ENCODE peak calls at places on chromosomes 6 and 20, in five cellular contexts. R is psoas muscle, I is mammary epithelial cell, F is brain microvascular endothelial cell, V is neural progenitor cell. U is an unnamed sample.

GRCh38 chr20:61399433-61399832 is 147.4 kb downstream of the CDH4 start:
- DNase-seq in F (no peak), V (no peak), R (no peak), I (no peak), U (no peak)

GRCh38 chr20:58494923-58495622 is 20.1 kb downstream of the APCDD1L start:
- DNase-seq in V (no peak), F (no peak), I (no peak), R (no peak), U (peak; percentile 44)

GRCh38 chr6:156948807-156949206 is 171.6 kb downstream of the ARID1B start:
- DNase-seq in V (no peak), I (peak; percentile 91), F (peak; percentile 82), R (no peak), U (no peak)

GRCh38 chr6:110812719-110813118 is 2.5 kb downstream of the CDK19 start:
- DNase-seq in R (no peak), V (no peak), F (no peak), I (no peak), U (no peak)

GRCh38 chr6:1641391-1641790 is 31.7 kb downstream of the FOXC1 start:
- DNase-seq in R (no peak), V (no peak), I (peak; percentile 81), F (no peak), U (no peak)

GRCh38 chr20:17525132-17525531 is 6.0 kb downstream of the BFSP1 start:
- DNase-seq in R (no peak), F (no peak), V (no peak), I (no peak), U (no peak)

GRCh38 chr6:47733879-47734558 is 35.6 kb downstream of the ADGRF4 start:
- DNase-seq in V (peak; percentile 28), I (peak; percentile 47), F (no peak), R (no peak), U (no peak)

GRCh38 chr6:166494757-166495486 is 91.6 kb downstream of the RAMACL start:
- DNase-seq in R (no peak), I (no peak), V (no peak), F (no peak), U (no peak)

GRCh38 chr6:36599791-36600209 is 5.6 kb downstream of the SRSF3 start:
- DNase-seq in F (peak; percentile 46), V (peak; percentile 56), I (peak; percentile 51), R (peak; percentile 69), U (peak; percentile 62)

GRCh38 chr6:122845916-122846632 is 57.0 kb downstream of the SMPDL3A start:
- DNase-seq in F (peak; percentile 5), V (no peak), I (no peak), R (no peak), U (no peak)

GRCh38 chr6:84037425-84038089 is 4.0 kb downstream of the MRAP2 start:
- DNase-seq in V (no peak), I (no peak), F (no peak), R (no peak), U (no peak)

GRCh38 chr20:44532248-44532980 is 10.5 kb upstream of the SERINC3 start:
- DNase-seq in F (no peak), V (peak; percentile 18), R (no peak), I (no peak), U (no peak)

GRCh38 chr6:6890400-6890858 is 217.3 kb upstream of the RREB1 start:
- DNase-seq in V (peak; percentile 57), I (no peak), F (peak; percentile 8), R (peak; percentile 76), U (peak; percentile 66)

GRCh38 chr6:63446405-63446804 is 125.9 kb upstream of the LOC128125822 start:
- DNase-seq in R (no peak), F (no peak), I (no peak), V (no peak), U (no peak)

GRCh38 chr6:22658934-22659333 is 89.6 kb downstream of the HDGFL1 start:
- DNase-seq in I (no peak), R (no peak), V (no peak), F (no peak), U (no peak)

GRCh38 chr6:132304891-132305305 is 96.4 kb downstream of the MOXD1 start:
- DNase-seq in R (no peak), I (no peak), F (no peak), V (no peak), U (no peak)

GRCh38 chr6:105137388-105137787 is 42.4 kb downstream of the POPDC3 start:
- DNase-seq in F (no peak), R (peak; percentile 58), V (peak; percentile 33), I (peak; percentile 9), U (no peak)

GRCh38 chr6:27873101-27874030 is 38.8 kb downstream of the OR2B2 start:
- DNase-seq in I (peak; percentile 78), F (no peak), R (peak; percentile 65), V (peak; percentile 68), U (no peak)

GRCh38 chr6:161369339-161369738 is 95.5 kb upstream of the AGPAT4 start:
- DNase-seq in V (no peak), F (peak; percentile 93), R (no peak), I (peak; percentile 95), U (peak; percentile 73)

GRCh38 chr6:73481969-73482368 is 20.4 kb downstream of the MTO1 start:
- DNase-seq in F (no peak), I (no peak), V (no peak), R (no peak), U (no peak)
- H3K27ac ChIP-seq in F (no peak overlapping the region), I (no peak overlapping the region), V (no peak overlapping the region), R (no peak overlapping the region), U (no peak overlapping the region)

GRCh38 chr6:15380354-15380753 is 134.5 kb downstream of the JARID2 start:
- DNase-seq in I (no peak), R (no peak), F (no peak), V (no peak), U (no peak)

GRCh38 chr6:15384901-15385300 is 139.0 kb downstream of the JARID2 start:
- DNase-seq in R (no peak), F (no peak), V (no peak), I (no peak), U (no peak)

GRCh38 chr6:15382712-15383111 is 136.8 kb downstream of the JARID2 start:
- DNase-seq in V (no peak), R (no peak), F (no peak), I (no peak), U (no peak)

GRCh38 chr6:15378864-15379263 is 133.0 kb downstream of the JARID2 start:
- DNase-seq in F (peak; percentile 56), R (no peak), V (no peak), I (no peak), U (no peak)

GRCh38 chr6:15382089-15382488 is 136.2 kb downstream of the JARID2 start:
- DNase-seq in V (no peak), R (no peak), F (no peak), I (no peak), U (no peak)
- H3K27ac ChIP-seq in V (no peak overlapping the region), R (no peak overlapping the region), F (no peak overlapping the region), I (no peak overlapping the region), U (no peak overlapping the region)

DNA sequence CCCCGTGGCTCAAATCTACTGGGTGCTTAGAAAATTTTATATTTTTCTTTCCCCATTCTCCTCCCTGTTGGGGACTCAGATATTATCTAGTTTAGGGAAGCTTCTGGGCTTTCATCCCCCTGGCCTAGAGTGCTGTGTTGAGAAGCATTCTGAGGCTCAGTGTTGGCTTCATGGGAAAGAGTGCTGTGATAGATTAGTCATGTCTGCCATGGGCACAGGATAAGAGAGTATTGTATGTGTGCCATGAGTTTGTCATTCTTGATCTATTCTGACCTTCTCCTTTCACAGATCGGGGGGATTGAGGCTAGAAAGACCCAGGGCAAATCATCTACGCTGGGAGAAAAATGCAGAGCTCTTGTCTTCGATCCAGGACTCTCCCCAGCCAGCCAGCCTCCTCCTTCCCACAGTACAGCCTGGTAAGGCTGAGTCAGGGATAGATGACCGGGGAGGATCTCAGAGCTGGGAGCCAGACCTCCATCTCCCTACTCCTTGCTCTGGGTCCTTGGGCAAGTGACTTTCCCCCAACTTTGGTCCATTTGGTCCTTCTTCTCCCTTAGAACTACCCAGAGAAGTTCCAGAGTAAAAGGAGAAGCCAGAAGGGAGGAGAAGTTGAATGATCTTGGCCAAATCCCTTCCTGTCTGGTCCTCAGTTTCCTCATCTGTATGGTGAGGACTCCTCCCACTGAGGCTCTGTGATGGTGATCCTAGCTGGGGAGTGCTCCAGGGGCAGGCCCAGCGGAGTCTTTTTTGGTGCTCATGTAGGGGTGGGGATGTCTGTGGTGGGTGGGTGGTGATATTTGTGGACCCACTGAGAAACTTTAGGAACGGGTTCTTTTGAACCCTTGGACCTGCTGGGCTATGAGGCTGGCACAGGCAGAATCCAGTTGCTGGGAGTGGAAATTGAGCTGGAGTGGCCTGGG is 5.0 kb downstream of the SRC start:
- DNase-seq in R (no peak), V (no peak), I (no peak), F (no peak), U (no peak)
- H3K27ac ChIP-seq in R (no peak overlapping the region), V (no peak overlapping the region), I (no peak overlapping the region), F (no peak overlapping the region), U (no peak overlapping the region)

GRCh38 chr6:90144928-90145520 is 151.6 kb downstream of the BACH2 start:
- DNase-seq in F (no peak), I (no peak), R (no peak), V (no peak), U (no peak)
- H3K27ac ChIP-seq in F (no peak overlapping the region), I (no peak overlapping the region), R (no peak overlapping the region), V (no peak overlapping the region), U (no peak overlapping the region)

GRCh38 chr6:109686566-109686965 is 4.4 kb downstream of the AK9 start:
- DNase-seq in F (no peak), V (no peak), R (no peak), I (no peak), U (no peak)
- H3K27ac ChIP-seq in F (peak overlapping the region; percentile 68), V (no peak overlapping the region), R (peak overlapping the region; percentile 33), I (peak overlapping the region; percentile 76), U (peak overlapping the region; percentile 22)

GRCh38 chr20:32569018-32569379 is 16.1 kb downstream of the NOL4L start:
- DNase-seq in R (no peak), V (no peak), F (no peak), I (no peak), U (no peak)
- H3K27ac ChIP-seq in R (no peak overlapping the region), V (no peak overlapping the region), F (no peak overlapping the region), I (no peak overlapping the region), U (no peak overlapping the region)